ENCODE peak calls at places on chromosomes 4 and X, in five cellular contexts. K is left cardiac atrium, T is CD14-positive monocyte, J is A549, D is lower leg skin. M is an unnamed sample.

GRCh38 chrX:132968282-132968681 is 9.9 kb upstream of the HS6ST2 start:
- DNase-seq in K (no peak), T (no peak), J (no peak), D (no peak), M (no peak)

GRCh38 chr4:165325732-165326512 is 1.5 kb upstream of the MSMO1 start:
- DNase-seq in K (no peak), T (peak; percentile 48), J (no peak), D (no peak), M (no peak)

GRCh38 chrX:127457161-127457560 is 595.0 kb downstream of the ACTRT1 start:
- DNase-seq in K (no peak), T (no peak), J (no peak), D (no peak), M (no peak)

GRCh38 chrX:74940414-74940813 is 15.2 kb upstream of the NEXMIF start:
- DNase-seq in K (no peak), T (no peak), J (no peak), D (no peak), M (no peak)

GRCh38 chr4:89129080-89129640 is 17.8 kb downstream of the TIGD2 start:
- DNase-seq in K (no peak), T (no peak), J (no peak), D (no peak), M (no peak)

GRCh38 chr4:114015444-114015899 is 36.0 kb upstream of the ARSJ start:
- DNase-seq in K (no peak), T (no peak), J (peak; percentile 40), D (no peak), M (no peak)

GRCh38 chrX:103356023-103356798 is at the start of gene TCEAL9:
- DNase-seq in K (peak; percentile 65), T (no peak), J (peak; percentile 47), D (no peak), M (no peak)

GRCh38 chr4:37837446-37837845 is 11.0 kb downstream of the PGM2 start:
- DNase-seq in K (no peak), T (no peak), J (no peak), D (no peak), M (no peak)

GRCh38 chr4:107951551-107951950 is 20.2 kb downstream of the CYP2U1 start:
- DNase-seq in K (no peak), T (no peak), J (no peak), D (no peak), M (no peak)

GRCh38 chr4:182278729-182279128 is 35.5 kb downstream of the TENM3 start:
- DNase-seq in K (no peak), T (no peak), J (no peak), D (peak; percentile 56), M (no peak)

GRCh38 chr4:176339936-176340761 is 20.4 kb downstream of the SPCS3 start:
- DNase-seq in K (no peak), T (no peak), J (no peak), D (no peak), M (no peak)

GRCh38 chr4:147336252-147336651 is 144.6 kb upstream of the EDNRA start:
- DNase-seq in K (no peak), T (no peak), J (no peak), D (no peak), M (no peak)

GRCh38 chrX:123884809-123885408 is 25.1 kb downstream of the XIAP start:
- DNase-seq in K (no peak), T (no peak), J (peak; percentile 36), D (no peak), M (peak; percentile 18)

GRCh38 chrX:111284615-111285294 is 14.5 kb upstream of the CAPN6 start:
- DNase-seq in K (no peak), T (no peak), J (no peak), D (no peak), M (no peak)

GRCh38 chr4:145936142-145937020 is 2.2 kb downstream of the ZNF827 start:
- DNase-seq in K (peak; percentile 62), T (no peak), J (no peak), D (peak; percentile 90), M (peak; percentile 63)

GRCh38 chrX:23742693-23743622 is at the start of gene ACOT9:
- DNase-seq in K (peak; percentile 96), T (peak; percentile 91), J (peak; percentile 89), D (peak; percentile 98), M (peak; percentile 76)

GRCh38 chr4:3288571-3289094 is 4.2 kb upstream of the RGS12 start:
- DNase-seq in K (no peak), T (no peak), J (no peak), D (peak; percentile 86), M (no peak)

M was measured in 8988T.